ENCODE peak calls at places on chromosome 2, in seven cellular contexts. U is H9, N is mesendoderm, I is IMR-90, O is H1, E is trophoblast cell, Z is neuronal stem cell. M is an unnamed sample.

GRCh38 chr2:237097326-237097910 is 11.7 kb downstream of the COPS8 start:
- DNase-seq in U (no peak), N (no peak), I (no peak), O (no peak), E (no peak), Z (no peak), M (peak; percentile 42)

GRCh38 chr2:100212820-100213219 is 70.4 kb upstream of the AFF3 start:
- DNase-seq in U (no peak), N (no peak), I (no peak), O (no peak), E (no peak), Z (no peak), M (no peak)

GRCh38 chr2:78024991-78025390 is 502.8 kb upstream of the LRRTM4 start:
- DNase-seq in U (no peak), N (no peak), I (no peak), O (no peak), E (no peak), Z (no peak), M (no peak)

GRCh38 chr2:96556441-96557330 is 20.1 kb downstream of the ARID5A start:
- DNase-seq in U (peak; percentile 29), N (peak; percentile 86), I (peak; percentile 87), O (no peak), E (peak; percentile 97), Z (no peak), M (peak; percentile 71)

GRCh38 chr2:51218057-51218456 is 186.1 kb upstream of the NRXN1 start:
- DNase-seq in U (no peak), N (no peak), I (no peak), O (no peak), E (no peak), Z (no peak), M (no peak)

GRCh38 chr2:23065210-23065609 is 319.8 kb upstream of the KLHL29 start:
- DNase-seq in U (no peak), N (no peak), I (no peak), O (no peak), E (no peak), Z (no peak), M (no peak)

GRCh38 chr2:98445167-98445522 is 487 bp downstream of the INPP4A start:
- DNase-seq in U (no peak), N (no peak), I (no peak), O (no peak), E (no peak), Z (no peak), M (peak; percentile 49)

GRCh38 chr2:18516112-18516511 is 44.3 kb downstream of the RDH14 start:
- DNase-seq in U (no peak), N (peak; percentile 85), I (peak; percentile 94), O (no peak), E (peak; percentile 23), Z (peak; percentile 11), M (peak; percentile 76)

GRCh38 chr2:78145997-78146722 is 624.0 kb upstream of the LRRTM4 start:
- DNase-seq in U (no peak), N (no peak), I (no peak), O (no peak), E (no peak), Z (no peak), M (no peak)

GRCh38 chr2:69545477-69545932 is 98.0 kb downstream of the AAK1 start:
- DNase-seq in U (no peak), N (no peak), I (no peak), O (no peak), E (no peak), Z (no peak), M (no peak)

GRCh38 chr2:96537734-96538486 is 1.4 kb downstream of the ARID5A start:
- DNase-seq in U (no peak), N (peak; percentile 25), I (no peak), O (no peak), E (no peak), Z (peak; percentile 23), M (no peak)

GRCh38 chr2:109164739-109165221 is 35.8 kb downstream of the SH3RF3 start:
- DNase-seq in U (no peak), N (no peak), I (peak; percentile 78), O (no peak), E (no peak), Z (no peak), M (peak; percentile 80)

GRCh38 chr2:63581266-63581961 is 6.9 kb downstream of the WDPCP start:
- DNase-seq in U (no peak), N (no peak), I (peak; percentile 42), O (no peak), E (no peak), Z (no peak), M (no peak)

GRCh38 chr2:226799211-226799975 is at the start of gene IRS1:
- DNase-seq in U (peak; percentile 78), N (peak; percentile 92), I (peak; percentile 79), O (peak; percentile 78), E (peak; percentile 44), Z (peak; percentile 80), M (peak; percentile 89)

GRCh38 chr2:191333911-191334357 is 88.7 kb downstream of the MYO1B start:
- DNase-seq in U (no peak), N (no peak), I (peak; percentile 92), O (no peak), E (no peak), Z (no peak), M (peak; percentile 88)

DNA sequence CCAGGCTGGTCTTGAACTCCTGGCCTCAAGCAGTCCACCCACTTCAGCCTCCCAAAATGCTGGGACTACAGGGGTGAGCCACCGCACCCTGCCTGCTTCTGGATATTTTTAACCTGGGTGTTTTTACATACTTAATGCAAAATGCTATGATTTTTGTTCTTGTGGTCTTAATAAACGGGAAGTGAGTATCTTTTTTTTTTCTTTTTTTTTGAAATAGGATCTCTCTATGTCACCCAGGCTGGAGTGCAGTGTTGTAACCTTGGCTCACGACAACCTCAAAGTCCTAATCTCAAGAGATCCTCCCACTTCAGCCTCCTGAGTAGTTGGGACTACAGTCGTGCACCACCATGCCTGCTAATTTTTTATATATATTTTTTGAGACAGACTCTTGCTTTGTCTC is 19.2 kb upstream of the ASXL2 start:
- DNase-seq in U (no peak), N (no peak), I (no peak), O (no peak), E (no peak), Z (no peak), M (no peak)
- H4K8ac ChIP-seq in U (no peak overlapping the region), N (no peak overlapping the region), I (no peak overlapping the region), O (no peak overlapping the region), E (no peak overlapping the region), Z (no peak overlapping the region), M (no peak overlapping the region)

DNA sequence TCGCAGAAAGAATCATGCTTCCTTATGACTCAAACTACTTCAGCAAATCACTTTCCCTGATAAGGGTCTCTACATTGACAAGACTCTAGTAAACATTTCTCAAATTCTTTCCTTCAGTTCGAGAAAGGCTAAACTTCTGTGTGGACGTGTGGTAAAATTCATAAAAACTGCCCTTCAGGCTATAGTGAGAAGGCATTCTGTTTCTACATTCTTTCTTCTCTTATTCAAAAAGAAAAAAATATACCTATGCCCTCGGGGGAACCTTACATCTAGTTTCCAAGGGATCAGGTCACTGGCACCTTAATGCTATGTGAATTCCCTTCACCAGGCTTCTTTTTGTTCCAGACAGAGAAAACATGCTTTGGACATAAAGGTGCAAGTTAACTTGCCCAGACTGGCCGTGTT is 4.9 kb downstream of the VIT start:
- DNase-seq in U (no peak), N (peak; percentile 75), I (peak; percentile 20), O (peak; percentile 14), E (peak; percentile 76), Z (no peak), M (no peak)
- H3K4ac ChIP-seq in U (no peak overlapping the region), N (no peak overlapping the region), I (no peak overlapping the region), O (no peak overlapping the region), E (no peak overlapping the region), Z (no peak overlapping the region), M (no peak overlapping the region)

GRCh38 chr2:179082697-179083096 is 32.8 kb upstream of the CCDC141 start:
- DNase-seq in U (no peak), N (no peak), I (no peak), O (no peak), E (no peak), Z (no peak), M (no peak)
- H3K18ac ChIP-seq in U (no peak overlapping the region), N (no peak overlapping the region), I (no peak overlapping the region), O (no peak overlapping the region), E (no peak overlapping the region), Z (peak overlapping the region; percentile 59), M (no peak overlapping the region)

GRCh38 chr2:9467687-9468086 is 6.7 kb upstream of the IAH1 start:
- DNase-seq in U (no peak), N (no peak), I (no peak), O (no peak), E (no peak), Z (no peak), M (no peak)
- H4K8ac ChIP-seq in U (no peak overlapping the region), N (no peak overlapping the region), I (no peak overlapping the region), O (no peak overlapping the region), E (no peak overlapping the region), Z (no peak overlapping the region), M (peak overlapping the region; percentile 51)

GRCh38 chr2:233101826-233102225 is 41.7 kb downstream of the INPP5D start:
- DNase-seq in U (no peak), N (no peak), I (no peak), O (no peak), E (no peak), Z (no peak), M (no peak)

GRCh38 chr2:233105156-233105895 is 45.2 kb downstream of the INPP5D start:
- DNase-seq in U (no peak), N (no peak), I (no peak), O (no peak), E (no peak), Z (no peak), M (no peak)

GRCh38 chr2:233098615-233099014 is 38.5 kb downstream of the INPP5D start:
- DNase-seq in U (peak; percentile 62), N (peak; percentile 38), I (peak; percentile 5), O (peak; percentile 80), E (no peak), Z (no peak), M (no peak)

GRCh38 chr2:233096006-233096405 is 35.9 kb downstream of the INPP5D start:
- DNase-seq in U (no peak), N (no peak), I (no peak), O (no peak), E (no peak), Z (no peak), M (no peak)

GRCh38 chr2:233100192-233100998 is 40.3 kb downstream of the INPP5D start:
- DNase-seq in U (no peak), N (peak; percentile 21), I (no peak), O (no peak), E (no peak), Z (no peak), M (no peak)
- H3K4ac ChIP-seq in U (no peak overlapping the region), N (no peak overlapping the region), I (no peak overlapping the region), O (no peak overlapping the region), E (no peak overlapping the region), Z (no peak overlapping the region), M (no peak overlapping the region)

GRCh38 chr2:887639-888038 is 63.0 kb upstream of the SNTG2 start:
- DNase-seq in U (peak; percentile 23), N (no peak), I (no peak), O (peak; percentile 45), E (no peak), Z (no peak), M (no peak)
- H3K18ac ChIP-seq in U (no peak overlapping the region), N (no peak overlapping the region), I (no peak overlapping the region), O (no peak overlapping the region), E (no peak overlapping the region), Z (no peak overlapping the region), M (no peak overlapping the region)

DNA sequence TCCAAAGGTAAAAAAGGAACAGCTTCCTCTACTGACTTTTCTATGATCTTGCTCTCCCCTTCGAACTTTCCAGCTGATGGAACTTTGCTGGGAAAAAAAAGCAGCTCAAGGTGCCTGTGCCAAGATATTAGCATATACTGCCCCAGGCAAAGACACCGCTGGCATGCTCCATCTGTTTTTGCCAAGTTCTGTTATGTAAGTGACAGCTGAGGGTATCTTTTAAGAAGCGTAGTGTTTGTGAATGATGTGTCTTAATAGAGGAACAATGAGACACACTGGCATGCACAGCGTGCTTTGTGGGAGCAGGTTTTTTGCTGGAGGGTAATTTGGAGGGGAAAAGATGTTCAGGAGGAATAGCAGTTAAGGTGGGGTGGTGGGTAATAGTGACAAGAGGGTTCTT is 47.8 kb downstream of the SLC4A3 start:
- DNase-seq in U (no peak), N (no peak), I (no peak), O (no peak), E (no peak), Z (no peak), M (no peak)
- H4K8ac ChIP-seq in U (no peak overlapping the region), N (no peak overlapping the region), I (no peak overlapping the region), O (no peak overlapping the region), E (no peak overlapping the region), Z (no peak overlapping the region), M (no peak overlapping the region)

M was measured in mesenchymal stem cell.